ENCODE peak calls at places on chromosomes 6 and 20, in nine cellular contexts. U is thoracic aorta; H is colonic mucosa; X is left ventricle myocardium inferior; C is PC-9; Y is CD4-positive, alpha-beta memory T cell; B is aorta; J is HepG2; Q is PC-3. L is an unnamed sample.

GRCh38 chr20:33685328-33686007 is 717 bp downstream of the E2F1 start:
- DNase-seq in X (no peak), J (peak; percentile 71), Q (peak; percentile 40), Y (no peak), B (no peak), U (no peak), H (peak; percentile 77), C (peak; percentile 37), L (no peak)

GRCh38 chr6:106910999-106911949 is 63.3 kb downstream of the CD24 start:
- DNase-seq in U (no peak), H (peak; percentile 62), B (no peak), Y (no peak), Q (peak; percentile 19), X (no peak), C (no peak), J (peak; percentile 89), L (no peak)

GRCh38 chr20:63572788-63573738 is 976 bp downstream of the HELZ2 start:
- DNase-seq in B (no peak), H (no peak), J (peak; percentile 65), U (no peak), Q (peak; percentile 13), C (no peak), X (no peak), Y (peak; percentile 27), L (no peak)

GRCh38 chr6:108621117-108621516 is 60.4 kb downstream of the FOXO3 start:
- DNase-seq in X (no peak), Q (peak; percentile 45), Y (no peak), C (peak; percentile 52), H (no peak), J (no peak), U (peak; percentile 52), B (peak; percentile 86), L (no peak)

GRCh38 chr6:36616888-36617521 is 22.8 kb downstream of the SRSF3 start:
- DNase-seq in Q (peak; percentile 95), H (peak; percentile 82), U (no peak), J (no peak), C (peak; percentile 99), B (no peak), X (peak; percentile 30), Y (no peak), L (no peak)

GRCh38 chr20:47243003-47243402 is 113.5 kb downstream of the ZMYND8 start:
- DNase-seq in X (no peak), H (no peak), U (no peak), Y (no peak), Q (no peak), C (no peak), J (no peak), B (no peak), L (no peak)

GRCh38 chr20:50381771-50382593 is 128.2 kb upstream of the PTPN1 start:
- DNase-seq in U (no peak), C (no peak), X (no peak), Q (no peak), J (no peak), Y (no peak), B (peak; percentile 55), H (peak; percentile 79), L (peak; percentile 6)

GRCh38 chr20:57389695-57390603 is 1.2 kb upstream of the RBM38 start:
- DNase-seq in C (no peak), U (no peak), Y (peak; percentile 82), Q (no peak), X (no peak), H (no peak), J (no peak), B (peak; percentile 73), L (no peak)

GRCh38 chr6:14638932-14639875 is 521.6 kb downstream of the CD83 start:
- DNase-seq in J (no peak), Q (peak; percentile 52), U (no peak), H (peak; percentile 36), X (peak; percentile 52), B (no peak), C (no peak), Y (no peak), L (no peak)

GRCh38 chr20:8509809-8510208 is 377.7 kb downstream of the PLCB1 start:
- DNase-seq in U (no peak), X (no peak), H (no peak), Y (no peak), Q (no peak), J (no peak), B (no peak), C (no peak), L (no peak)

GRCh38 chr20:45363611-45364492 is 896 bp downstream of the SYS1 start:
- DNase-seq in C (no peak), Y (no peak), X (no peak), H (peak; percentile 19), B (no peak), J (no peak), U (no peak), Q (no peak), L (no peak)
- H3K27ac ChIP-seq in C (no peak overlapping the region), Y (peak overlapping the region; percentile 97), X (peak overlapping the region; percentile 95), H (peak overlapping the region; percentile 83), B (no peak overlapping the region), J (peak overlapping the region; percentile 92), U (peak overlapping the region; percentile 86), Q (peak overlapping the region; percentile 82), L (peak overlapping the region; percentile 98)

DNA sequence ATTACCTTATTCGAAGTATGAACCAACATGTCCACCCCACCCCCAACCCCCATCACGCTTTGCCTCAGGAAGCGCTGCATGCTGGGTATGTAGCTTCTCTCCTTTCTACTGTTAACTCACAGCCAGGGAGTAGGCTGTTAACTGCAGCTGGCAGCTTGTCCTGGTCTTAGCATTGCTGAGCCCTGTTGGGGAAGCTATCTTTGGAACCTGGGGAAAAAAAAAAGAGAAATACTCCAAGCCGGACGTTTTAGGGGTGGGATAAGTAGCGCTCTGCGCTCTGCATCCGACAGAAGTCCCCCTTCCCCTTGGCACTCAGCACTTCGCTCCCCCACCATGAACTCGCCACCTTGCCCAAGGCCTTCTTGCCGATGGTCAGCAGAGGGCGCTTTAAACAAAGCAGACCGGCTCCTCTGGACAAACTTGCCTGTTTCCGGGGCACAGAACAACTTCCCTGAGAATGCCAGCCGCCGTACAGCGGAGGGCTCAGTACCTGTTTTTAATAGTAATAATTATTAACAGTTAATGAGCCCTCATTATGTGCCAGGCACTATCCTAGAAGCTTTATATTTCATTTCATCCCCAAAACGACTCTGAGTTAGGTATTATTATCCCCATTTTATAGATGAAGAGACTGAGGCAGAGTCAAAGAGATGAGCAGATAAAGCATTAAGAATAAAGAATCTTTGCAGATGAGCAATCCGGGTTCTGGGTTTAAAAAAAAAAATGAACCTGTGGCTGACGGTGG is 35.2 kb upstream of the MDFI start:
- DNase-seq in H (peak; percentile 88), C (peak; percentile 62), X (peak; percentile 70), U (peak; percentile 35), Y (peak; percentile 67), B (peak; percentile 88), Q (peak; percentile 85), J (peak; percentile 86), L (peak; percentile 68)
- H3K27ac ChIP-seq in H (no peak overlapping the region), C (no peak overlapping the region), X (no peak overlapping the region), U (no peak overlapping the region), Y (no peak overlapping the region), B (no peak overlapping the region), Q (no peak overlapping the region), J (no peak overlapping the region), L (no peak overlapping the region)

GRCh38 chr6:2476376-2476775 is 231.0 kb upstream of the GMDS start:
- DNase-seq in C (peak; percentile 80), Q (peak; percentile 90), U (no peak), H (peak; percentile 56), B (no peak), J (no peak), Y (no peak), X (no peak), L (no peak)

GRCh38 chr6:2478200-2478599 is 232.8 kb upstream of the GMDS start:
- DNase-seq in B (no peak), J (no peak), U (no peak), Y (no peak), C (no peak), Q (no peak), X (no peak), H (no peak), L (no peak)

GRCh38 chr6:2481307-2481706 is 235.9 kb upstream of the GMDS start:
- DNase-seq in B (no peak), Y (no peak), C (no peak), U (no peak), J (no peak), H (no peak), Q (no peak), X (no peak), L (no peak)

GRCh38 chr6:2480267-2480966 is 235.0 kb upstream of the GMDS start:
- DNase-seq in U (no peak), H (no peak), Y (no peak), Q (no peak), X (peak; percentile 72), J (no peak), B (no peak), C (no peak), L (no peak)

GRCh38 chr6:2477723-2478122 is 232.3 kb upstream of the GMDS start:
- DNase-seq in B (no peak), Q (no peak), C (no peak), J (no peak), U (no peak), Y (no peak), X (no peak), H (no peak), L (no peak)
- H3K27ac ChIP-seq in B (no peak overlapping the region), Q (peak overlapping the region; percentile 66), C (no peak overlapping the region), J (no peak overlapping the region), U (no peak overlapping the region), Y (no peak overlapping the region), X (peak overlapping the region; percentile 71), H (no peak overlapping the region), L (no peak overlapping the region)

GRCh38 chr20:646868-647233 is 6.1 kb downstream of the SRXN1 start:
- DNase-seq in H (no peak), B (no peak), C (no peak), J (no peak), U (no peak), Y (no peak), X (no peak), Q (no peak), L (no peak)

GRCh38 chr20:646107-646867 is 6.7 kb downstream of the SRXN1 start:
- DNase-seq in Q (no peak), Y (no peak), H (no peak), B (peak; percentile 53), X (no peak), C (no peak), J (peak; percentile 84), U (no peak), L (no peak)

GRCh38 chr20:645318-646106 is 7.5 kb downstream of the SRXN1 start:
- DNase-seq in U (no peak), H (peak; percentile 75), X (peak; percentile 71), Q (peak; percentile 82), J (peak; percentile 90), C (peak; percentile 57), Y (no peak), B (peak; percentile 88), L (peak; percentile 51)

GRCh38 chr20:642398-643174 is 10.4 kb downstream of the SRXN1 start:
- DNase-seq in X (peak; percentile 49), C (no peak), H (no peak), Q (no peak), J (peak; percentile 69), Y (no peak), U (no peak), B (peak; percentile 36), L (no peak)

DNA sequence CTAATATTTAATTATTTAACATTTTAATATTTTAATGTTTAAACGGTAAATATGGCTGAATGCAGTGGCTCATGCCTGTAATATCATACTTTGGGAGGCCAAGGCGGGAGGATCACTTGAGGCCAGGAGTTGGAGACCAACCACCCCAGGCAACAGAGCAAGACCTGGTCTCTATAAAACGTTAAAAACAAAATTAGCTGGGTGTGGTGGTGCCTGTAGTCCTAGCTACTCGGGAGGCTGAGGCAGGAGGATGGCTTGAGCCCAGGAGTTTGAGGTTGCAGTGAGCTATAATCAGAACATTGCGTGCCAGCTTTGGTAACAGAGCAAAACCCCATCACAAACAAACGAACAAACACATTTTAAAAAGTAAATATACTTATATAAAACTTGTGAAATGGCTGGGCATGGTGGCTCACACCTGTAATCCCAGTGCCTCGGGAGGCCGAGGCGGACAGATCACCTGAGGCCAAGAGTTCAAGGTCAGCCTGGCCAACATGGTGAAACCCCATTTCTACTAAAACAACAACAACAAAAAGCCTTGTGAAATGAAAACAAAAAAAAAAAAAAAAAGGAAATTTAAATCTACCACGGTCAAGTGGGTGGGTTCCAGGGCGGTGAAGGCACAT is 8.2 kb downstream of the SRXN1 start:
- DNase-seq in H (no peak), Y (no peak), Q (no peak), C (no peak), J (no peak), B (peak; percentile 35), U (no peak), X (no peak), L (no peak)
- H3K27ac ChIP-seq in H (no peak overlapping the region), Y (no peak overlapping the region), Q (no peak overlapping the region), C (no peak overlapping the region), J (peak overlapping the region; percentile 86), B (no peak overlapping the region), U (no peak overlapping the region), X (peak overlapping the region; percentile 66), L (no peak overlapping the region)